ENCODE peak calls at places on chromosome 6, in eight cellular contexts. P is AML-193; G is GM23248; S is GM23338; Z is T-helper 9 cell; R is activated CD4-positive, alpha-beta T cell treated with anti-CD3 and anti-CD28 coated beads, Interleukin-2, amount 50 U/mL, for 24 hours; N is HFFc6; T is AG09319. F is an unnamed sample.

GRCh38 chr6:129621252-129621651 is 88.7 kb downstream of the ARHGAP18 start:
- DNase-seq in T (no peak), S (no peak), N (no peak), G (no peak), Z (peak; percentile 15), R (no peak), P (peak; percentile 30), F (no peak)

GRCh38 chr6:43070028-43070632 is 6.0 kb upstream of the PTK7 start:
- DNase-seq in T (peak; percentile 56), S (peak; percentile 90), Z (no peak), N (no peak), G (peak; percentile 77), R (no peak), P (peak; percentile 76), F (peak; percentile 44)

GRCh38 chr6:169931223-169931760 is 179.9 kb downstream of the ERMARD start:
- DNase-seq in P (no peak), T (no peak), R (no peak), S (no peak), G (no peak), N (no peak), Z (no peak), F (no peak)

GRCh38 chr6:48994811-48995210 is 468.2 kb downstream of the MMUT start:
- DNase-seq in N (no peak), S (peak; percentile 26), Z (no peak), P (no peak), T (no peak), R (no peak), G (no peak), F (no peak)

GRCh38 chr6:156910938-156911337 is 133.8 kb downstream of the ARID1B start:
- DNase-seq in N (no peak), Z (no peak), P (no peak), R (no peak), G (peak; percentile 52), S (no peak), T (no peak), F (no peak)

GRCh38 chr6:45493761-45494160 is 116.0 kb upstream of the SUPT3H start:
- DNase-seq in G (no peak), P (no peak), T (no peak), N (no peak), R (no peak), Z (no peak), S (no peak), F (no peak)

GRCh38 chr6:159760602-159761057 is 1.2 kb upstream of the ACAT2 start:
- DNase-seq in R (no peak), N (peak; percentile 60), G (peak; percentile 53), T (no peak), Z (no peak), P (no peak), S (peak; percentile 93), F (peak; percentile 16)

GRCh38 chr6:141682391-141682790 is 450.3 kb upstream of the GJE1 start:
- DNase-seq in N (no peak), T (no peak), Z (no peak), S (peak; percentile 32), G (peak; percentile 39), P (no peak), R (no peak), F (no peak)

GRCh38 chr6:82178084-82178758 is 69.3 kb downstream of the IBTK start:
- DNase-seq in Z (no peak), R (no peak), S (no peak), N (peak; percentile 37), P (peak; percentile 36), T (peak; percentile 12), G (peak; percentile 72), F (peak; percentile 28)

GRCh38 chr6:43776799-43777776 is 7.1 kb downstream of the VEGFA start:
- DNase-seq in N (no peak), S (no peak), T (no peak), G (no peak), Z (no peak), P (no peak), R (no peak), F (no peak)

GRCh38 chr6:35687658-35688604 is 784 bp downstream of the FKBP5 start:
- DNase-seq in T (no peak), S (peak; percentile 80), Z (peak; percentile 42), G (peak; percentile 70), R (peak; percentile 43), P (no peak), N (no peak), F (no peak)

GRCh38 chr6:28885149-28885738 is 38.5 kb downstream of the TRIM27 start:
- DNase-seq in R (no peak), T (no peak), Z (no peak), S (peak; percentile 31), P (no peak), G (no peak), N (no peak), F (no peak)

GRCh38 chr6:91098006-91098405 is 511.1 kb upstream of the MAP3K7 start:
- DNase-seq in R (no peak), S (no peak), Z (no peak), P (no peak), G (no peak), N (no peak), T (no peak), F (no peak)

GRCh38 chr6:34743625-34744293 is 13.5 kb upstream of the SNRPC start:
- DNase-seq in N (no peak), S (no peak), R (no peak), T (no peak), P (no peak), G (no peak), Z (no peak), F (no peak)

GRCh38 chr6:4134841-4135664 is at the start of gene ECI2:
- DNase-seq in T (no peak), Z (peak; percentile 28), P (peak; percentile 77), R (peak; percentile 11), G (peak; percentile 78), S (peak; percentile 83), N (peak; percentile 48), F (no peak)

GRCh38 chr6:46263709-46264091 is 92.9 kb upstream of the ENPP5 start:
- DNase-seq in R (no peak), S (no peak), Z (no peak), T (peak; percentile 82), P (no peak), G (peak; percentile 88), N (peak; percentile 45), F (peak; percentile 93)

GRCh38 chr6:2132911-2133310 is 112.5 kb downstream of the GMDS start:
- DNase-seq in P (no peak), Z (no peak), G (no peak), N (no peak), R (no peak), T (no peak), S (no peak), F (no peak)

GRCh38 chr6:169986171-169986847 is 234.9 kb downstream of the ERMARD start:
- DNase-seq in T (no peak), P (no peak), R (no peak), S (no peak), G (no peak), Z (no peak), N (no peak), F (no peak)

GRCh38 chr6:157181649-157182048 is 141.7 kb downstream of the TMEM242 start:
- DNase-seq in R (no peak), N (no peak), T (no peak), S (no peak), G (no peak), Z (no peak), P (no peak), F (no peak)

GRCh38 chr6:143419526-143419925 is 31.0 kb downstream of the ADAT2 start:
- DNase-seq in T (no peak), S (no peak), P (no peak), N (no peak), R (no peak), Z (no peak), G (no peak), F (no peak)

GRCh38 chr6:46637145-46637544 is 15.5 kb downstream of the CYP39A1 start:
- DNase-seq in Z (no peak), P (no peak), R (no peak), N (peak; percentile 29), S (no peak), T (peak; percentile 81), G (peak; percentile 97), F (peak; percentile 69)

GRCh38 chr6:141988954-141989705 is 143.6 kb upstream of the GJE1 start:
- DNase-seq in R (peak; percentile 25), T (peak; percentile 41), G (peak; percentile 89), S (peak; percentile 89), N (peak; percentile 79), Z (peak; percentile 2), P (peak; percentile 62), F (peak; percentile 61)

GRCh38 chr6:15842718-15843117 is 179.9 kb upstream of the DTNBP1 start:
- DNase-seq in T (no peak), R (no peak), Z (no peak), N (no peak), G (peak; percentile 60), P (no peak), S (no peak), F (no peak)

GRCh38 chr6:155959898-155960297 is 504.3 kb upstream of the NOX3 start:
- DNase-seq in S (no peak), N (no peak), R (no peak), G (no peak), Z (no peak), P (no peak), T (no peak), F (no peak)

GRCh38 chr6:151870375-151870774 is 62.9 kb downstream of the ESR1 start:
- DNase-seq in G (peak; percentile 21), P (no peak), R (no peak), S (no peak), Z (no peak), T (no peak), N (no peak), F (no peak)

GRCh38 chr6:43887906-43888683 is 118.1 kb downstream of the VEGFA start:
- DNase-seq in T (no peak), S (no peak), R (no peak), P (no peak), G (no peak), N (no peak), Z (no peak), F (no peak)

GRCh38 chr6:138722425-138723371 is 50.9 kb upstream of the CCDC28A start:
- DNase-seq in R (no peak), P (peak; percentile 5), G (peak; percentile 46), T (no peak), S (no peak), N (peak; percentile 87), Z (no peak), F (peak; percentile 62)

F was measured in AG09309.